ENCODE peak calls at places on chromosomes 4 and X, in six cellular contexts. B is GM12878, P is HepG2, K is H1, E is SK-N-SH, L is K562. Y is an unnamed sample.

GRCh38 chr4:123304151-123305021 is 92.2 kb upstream of the SPRY1 start:
- DNase-seq in B (no peak), E (no peak), K (peak), L (no peak), P (no peak), Y (no peak)

GRCh38 chr4:112938461-112939058 is 110.9 kb upstream of the ANK2 start:
- DNase-seq in B (no peak), L (no peak), P (peak), E (peak), K (no peak), Y (no peak)

GRCh38 chr4:170227928-170228327 is 138.2 kb upstream of the AADAT start:
- DNase-seq in L (no peak), K (no peak), B (no peak), P (no peak), E (no peak), Y (no peak)

GRCh38 chr4:129972257-129972656 is 876.3 kb downstream of the C4orf33 start:
- DNase-seq in K (no peak), B (no peak), P (no peak), L (no peak), E (no peak), Y (no peak)

GRCh38 chrX:11886745-11887144 is 128.7 kb downstream of the MSL3 start:
- DNase-seq in K (no peak), B (no peak), P (no peak), E (no peak), L (no peak), Y (no peak)

GRCh38 chrX:19514791-19515614 is at the start of gene MAP3K15:
- DNase-seq in P (peak), B (no peak), K (peak), E (peak), L (peak), Y (peak)

GRCh38 chrX:40773809-40774208 is 38.5 kb upstream of the MED14 start:
- DNase-seq in P (no peak), L (no peak), E (no peak), K (no peak), B (no peak), Y (no peak)

GRCh38 chrX:76184276-76184675 is 11.4 kb downstream of the PBDC1 start:
- DNase-seq in E (no peak), P (no peak), B (no peak), L (no peak), K (no peak), Y (no peak)

GRCh38 chr4:3801931-3802550 is 35.9 kb downstream of the ADRA2C start:
- DNase-seq in E (no peak), B (no peak), P (no peak), K (no peak), L (no peak), Y (no peak)

DNA sequence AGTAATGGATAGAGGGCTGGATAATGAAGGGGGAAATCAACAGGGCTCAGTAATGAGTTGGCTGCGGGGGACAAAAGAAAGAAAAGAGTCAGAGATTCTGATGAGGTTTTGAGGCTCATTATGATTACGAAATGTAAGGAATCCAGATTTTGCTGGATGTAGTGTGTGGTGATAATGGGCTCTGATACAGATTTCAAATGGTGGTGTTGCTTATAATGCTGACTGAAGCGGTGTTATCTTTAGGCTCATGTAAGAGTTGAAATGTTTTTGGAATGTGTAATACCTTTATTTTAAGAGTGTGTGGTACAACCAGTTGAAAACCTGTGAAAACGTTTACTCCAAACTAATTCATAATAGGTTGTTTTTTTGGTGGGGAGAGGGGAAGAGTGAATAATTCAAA is 39.2 kb upstream of the TENM3 start:
- DNase-seq in P (no peak), E (no peak), B (no peak), K (no peak), L (no peak), Y (no peak)
- TF ChIP-seq GABPA in P (no peak), E (no peak), B (no peak), K (no peak), L (no peak), Y (no peak)

GRCh38 chr4:159328766-159329165 is 225.9 kb downstream of the RAPGEF2 start:
- DNase-seq in E (no peak), P (no peak), B (no peak), K (no peak), L (no peak), Y (no peak)
- TF ChIP-seq GABPA in E (no peak), P (no peak), B (no peak), K (no peak), L (no peak), Y (no peak)

GRCh38 chrX:55135171-55135570 is 46.4 kb downstream of the PAGE2 start:
- DNase-seq in K (peak), B (no peak), L (peak), E (peak), P (peak), Y (no peak)
- TF ChIP-seq GABPA in K (no peak), B (no peak), L (no peak), E (no peak), P (no peak), Y (no peak)

DNA sequence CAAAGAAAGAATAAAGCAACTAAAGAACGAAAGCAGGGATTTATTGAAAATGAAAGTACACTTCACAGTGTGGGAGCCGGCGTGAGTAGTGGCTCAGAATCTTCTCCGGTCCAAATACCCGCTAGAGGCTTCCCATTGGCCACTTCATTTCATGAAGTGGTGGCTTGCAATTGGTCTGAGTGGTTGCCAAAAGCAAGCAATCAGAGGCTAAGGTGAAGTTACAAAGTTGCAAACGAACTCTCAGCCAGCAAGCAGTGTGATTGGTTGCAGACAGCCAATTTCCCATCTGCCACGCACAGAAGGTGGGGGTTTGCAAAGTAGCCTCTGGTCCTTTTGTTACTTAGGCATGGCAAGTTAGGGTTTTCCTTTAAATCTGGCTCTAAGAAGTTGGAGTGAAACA is 6.7 kb upstream of the CLOCK start:
- DNase-seq in L (no peak), K (peak), P (peak), B (no peak), E (no peak), Y (no peak)
- TF ChIP-seq GABPA in L (no peak), K (no peak), P (no peak), B (no peak), E (no peak), Y (no peak)

Y was measured in HL-60.